ENCODE peak calls at places on chromosomes 13 and 19, in seven cellular contexts. One of them, this sample, is unnamed.

GRCh38 chr13:30116379-30116778 is 191.0 kb downstream of the KATNAL1 start:
- DNase-seq in IMR-90: no peak
- DNase-seq in mesendoderm: no peak
- DNase-seq in H1: no peak
- DNase-seq in neuronal stem cell: no peak
- DNase-seq in H9: no peak
- DNase-seq in trophoblast cell: no peak
- DNase-seq in this sample: no peak

GRCh38 chr19:29379257-29379986 is 146.4 kb upstream of the VSTM2B start:
- DNase-seq in mesendoderm: no peak
- DNase-seq in neuronal stem cell: no peak
- DNase-seq in IMR-90: no peak
- DNase-seq in H1: peak; percentile 26
- DNase-seq in H9: peak; percentile 15
- DNase-seq in trophoblast cell: no peak
- DNase-seq in this sample: no peak

GRCh38 chr13:43981091-43981490 is 101.4 kb downstream of the LACC1 start:
- DNase-seq in mesendoderm: peak; percentile 76
- DNase-seq in H9: peak; percentile 75
- DNase-seq in H1: peak; percentile 72
- DNase-seq in trophoblast cell: peak; percentile 25
- DNase-seq in neuronal stem cell: no peak
- DNase-seq in IMR-90: no peak
- DNase-seq in this sample: no peak

GRCh38 chr13:112768795-112769411 is 79.1 kb downstream of the ATP11A start:
- DNase-seq in trophoblast cell: no peak
- DNase-seq in neuronal stem cell: no peak
- DNase-seq in H1: no peak
- DNase-seq in IMR-90: no peak
- DNase-seq in mesendoderm: no peak
- DNase-seq in H9: peak; percentile 31
- DNase-seq in this sample: no peak

GRCh38 chr13:33264620-33264978 is 21.0 kb downstream of the STARD13 start:
- DNase-seq in trophoblast cell: no peak
- DNase-seq in neuronal stem cell: no peak
- DNase-seq in mesendoderm: no peak
- DNase-seq in H9: no peak
- DNase-seq in H1: no peak
- DNase-seq in IMR-90: no peak
- DNase-seq in this sample: no peak

GRCh38 chr19:48835734-48836088 is 580 bp downstream of the HSD17B14 start:
- DNase-seq in mesendoderm: peak; percentile 97
- DNase-seq in H9: peak; percentile 95
- DNase-seq in neuronal stem cell: peak; percentile 90
- DNase-seq in H1: peak; percentile 97
- DNase-seq in trophoblast cell: peak; percentile 93
- DNase-seq in IMR-90: peak; percentile 71
- DNase-seq in this sample: peak; percentile 91

GRCh38 chr13:100773429-100773828 is 98.8 kb upstream of the TMTC4 start:
- DNase-seq in H1: no peak
- DNase-seq in H9: no peak
- DNase-seq in IMR-90: no peak
- DNase-seq in neuronal stem cell: no peak
- DNase-seq in mesendoderm: no peak
- DNase-seq in trophoblast cell: no peak
- DNase-seq in this sample: no peak

GRCh38 chr19:34676697-34677385 is at the start of gene SCGB2B2:
- DNase-seq in neuronal stem cell: no peak
- DNase-seq in IMR-90: no peak
- DNase-seq in H1: no peak
- DNase-seq in mesendoderm: no peak
- DNase-seq in H9: peak; percentile 67
- DNase-seq in trophoblast cell: no peak
- DNase-seq in this sample: no peak

GRCh38 chr19:17671906-17672305 is 16.2 kb downstream of the UNC13A start:
- DNase-seq in H1: peak; percentile 62
- DNase-seq in IMR-90: peak; percentile 37
- DNase-seq in mesendoderm: peak; percentile 87
- DNase-seq in neuronal stem cell: no peak
- DNase-seq in H9: peak; percentile 71
- DNase-seq in trophoblast cell: peak; percentile 76
- DNase-seq in this sample: peak; percentile 62

GRCh38 chr19:35767288-35768081 is 7.9 kb upstream of the ARHGAP33 start:
- DNase-seq in neuronal stem cell: no peak
- DNase-seq in trophoblast cell: no peak
- DNase-seq in H1: peak; percentile 89
- DNase-seq in H9: peak; percentile 96
- DNase-seq in IMR-90: no peak
- DNase-seq in mesendoderm: peak; percentile 92
- DNase-seq in this sample: no peak

GRCh38 chr19:13790354-13790753 is 4.9 kb upstream of the ZSWIM4 start:
- DNase-seq in neuronal stem cell: no peak
- DNase-seq in mesendoderm: no peak
- DNase-seq in H9: no peak
- DNase-seq in trophoblast cell: peak; percentile 94
- DNase-seq in IMR-90: no peak
- DNase-seq in H1: no peak
- DNase-seq in this sample: no peak

GRCh38 chr13:27622102-27622820 is 569 bp downstream of the POLR1D start:
- DNase-seq in neuronal stem cell: no peak
- DNase-seq in trophoblast cell: no peak
- DNase-seq in IMR-90: peak; percentile 13
- DNase-seq in mesendoderm: no peak
- DNase-seq in H9: no peak
- DNase-seq in H1: no peak
- DNase-seq in this sample: peak; percentile 60

GRCh38 chr13:32427852-32428580 is at the start of gene N4BP2L1:
- DNase-seq in trophoblast cell: peak; percentile 28
- DNase-seq in neuronal stem cell: no peak
- DNase-seq in IMR-90: no peak
- DNase-seq in H1: peak; percentile 76
- DNase-seq in mesendoderm: peak; percentile 55
- DNase-seq in H9: peak; percentile 69
- DNase-seq in this sample: peak; percentile 28

GRCh38 chr13:46131705-46132104 is 26.9 kb upstream of the CPB2 start:
- DNase-seq in neuronal stem cell: no peak
- DNase-seq in H9: no peak
- DNase-seq in IMR-90: no peak
- DNase-seq in mesendoderm: no peak
- DNase-seq in H1: no peak
- DNase-seq in trophoblast cell: no peak
- DNase-seq in this sample: no peak

GRCh38 chr13:91554101-91554500 is 155.7 kb downstream of the GPC5 start:
- DNase-seq in H9: no peak
- DNase-seq in neuronal stem cell: no peak
- DNase-seq in H1: no peak
- DNase-seq in mesendoderm: no peak
- DNase-seq in trophoblast cell: no peak
- DNase-seq in IMR-90: no peak
- DNase-seq in this sample: no peak

GRCh38 chr13:46184277-46184699 is 2.3 kb upstream of the LCP1 start:
- DNase-seq in mesendoderm: peak; percentile 60
- DNase-seq in H1: peak; percentile 75
- DNase-seq in IMR-90: no peak
- DNase-seq in H9: peak; percentile 66
- DNase-seq in trophoblast cell: no peak
- DNase-seq in neuronal stem cell: no peak
- DNase-seq in this sample: no peak

GRCh38 chr19:18904334-18905057 is 8.5 kb upstream of the CERS1 start:
- DNase-seq in mesendoderm: no peak
- DNase-seq in neuronal stem cell: no peak
- DNase-seq in IMR-90: no peak
- DNase-seq in trophoblast cell: no peak
- DNase-seq in H1: no peak
- DNase-seq in H9: no peak
- DNase-seq in this sample: no peak

GRCh38 chr13:55440465-55441085 is 1700.1 kb upstream of the PRR20A start:
- DNase-seq in mesendoderm: no peak
- DNase-seq in trophoblast cell: no peak
- DNase-seq in H9: no peak
- DNase-seq in H1: no peak
- DNase-seq in IMR-90: no peak
- DNase-seq in neuronal stem cell: no peak
- DNase-seq in this sample: no peak

GRCh38 chr19:46631481-46631880 is 4.5 kb downstream of the GNG8 start:
- DNase-seq in H1: no peak
- DNase-seq in trophoblast cell: no peak
- DNase-seq in IMR-90: peak; percentile 61
- DNase-seq in mesendoderm: no peak
- DNase-seq in H9: no peak
- DNase-seq in neuronal stem cell: no peak
- DNase-seq in this sample: peak; percentile 51

GRCh38 chr13:21986602-21987001 is 315.7 kb downstream of the FGF9 start:
- DNase-seq in trophoblast cell: no peak
- DNase-seq in IMR-90: peak; percentile 23
- DNase-seq in neuronal stem cell: no peak
- DNase-seq in mesendoderm: no peak
- DNase-seq in H9: no peak
- DNase-seq in H1: no peak
- DNase-seq in this sample: peak; percentile 43

GRCh38 chr13:43924549-43925245 is 45.0 kb downstream of the LACC1 start:
- DNase-seq in H1: no peak
- DNase-seq in neuronal stem cell: no peak
- DNase-seq in trophoblast cell: no peak
- DNase-seq in H9: no peak
- DNase-seq in IMR-90: no peak
- DNase-seq in mesendoderm: no peak
- DNase-seq in this sample: no peak

GRCh38 chr13:114047358-114047881 is 73.5 kb upstream of the C13orf46 start:
- DNase-seq in IMR-90: peak; percentile 43
- DNase-seq in neuronal stem cell: no peak
- DNase-seq in mesendoderm: no peak
- DNase-seq in H9: no peak
- DNase-seq in trophoblast cell: no peak
- DNase-seq in H1: no peak
- DNase-seq in this sample: peak; percentile 63

GRCh38 chr13:27808866-27809546 is 16.7 kb downstream of the GSX1 start:
- DNase-seq in neuronal stem cell: no peak
- DNase-seq in trophoblast cell: no peak
- DNase-seq in H9: no peak
- DNase-seq in mesendoderm: no peak
- DNase-seq in IMR-90: no peak
- DNase-seq in H1: no peak
- DNase-seq in this sample: no peak

GRCh38 chr13:109778102-109778542 is 8.3 kb downstream of the IRS2 start:
- DNase-seq in neuronal stem cell: no peak
- DNase-seq in mesendoderm: peak; percentile 29
- DNase-seq in H1: no peak
- DNase-seq in IMR-90: peak; percentile 39
- DNase-seq in H9: no peak
- DNase-seq in trophoblast cell: no peak
- DNase-seq in this sample: peak; percentile 54
- H3K9ac ChIP-seq in neuronal stem cell: no peak overlapping the region
- H3K9ac ChIP-seq in mesendoderm: no peak overlapping the region
- H3K9ac ChIP-seq in H1: no peak overlapping the region
- H3K9ac ChIP-seq in IMR-90: no peak overlapping the region
- H3K9ac ChIP-seq in H9: no peak overlapping the region
- H3K9ac ChIP-seq in trophoblast cell: no peak overlapping the region
- H3K9ac ChIP-seq in this sample: no peak overlapping the region

GRCh38 chr13:86591862-86592261 is 792.6 kb upstream of the SLITRK6 start:
- DNase-seq in H1: no peak
- DNase-seq in neuronal stem cell: no peak
- DNase-seq in IMR-90: peak; percentile 17
- DNase-seq in mesendoderm: no peak
- DNase-seq in H9: no peak
- DNase-seq in trophoblast cell: no peak
- DNase-seq in this sample: peak; percentile 15
- H2AK5ac ChIP-seq in H1: no peak overlapping the region
- H2AK5ac ChIP-seq in neuronal stem cell: no peak overlapping the region
- H2AK5ac ChIP-seq in IMR-90: no peak overlapping the region
- H2AK5ac ChIP-seq in mesendoderm: no peak overlapping the region
- H2AK5ac ChIP-seq in H9: no peak overlapping the region
- H2AK5ac ChIP-seq in trophoblast cell: no peak overlapping the region
- H2AK5ac ChIP-seq in this sample: no peak overlapping the region

GRCh38 chr13:94596575-94596971 is 621 bp upstream of the TGDS start:
- DNase-seq in H1: no peak
- DNase-seq in neuronal stem cell: no peak
- DNase-seq in trophoblast cell: no peak
- DNase-seq in mesendoderm: no peak
- DNase-seq in IMR-90: no peak
- DNase-seq in H9: no peak
- DNase-seq in this sample: no peak
- H3K9ac ChIP-seq in H1: no peak overlapping the region
- H3K9ac ChIP-seq in neuronal stem cell: no peak overlapping the region
- H3K9ac ChIP-seq in trophoblast cell: no peak overlapping the region
- H3K9ac ChIP-seq in mesendoderm: peak overlapping the region; percentile 40
- H3K9ac ChIP-seq in IMR-90: no peak overlapping the region
- H3K9ac ChIP-seq in H9: no peak overlapping the region
- H3K9ac ChIP-seq in this sample: peak overlapping the region; percentile 98

GRCh38 chr19:44757057-44757734 is 8.7 kb downstream of the BCL3 start:
- DNase-seq in IMR-90: peak; percentile 73
- DNase-seq in mesendoderm: no peak
- DNase-seq in neuronal stem cell: no peak
- DNase-seq in trophoblast cell: peak; percentile 84
- DNase-seq in H9: no peak
- DNase-seq in H1: peak; percentile 66
- DNase-seq in this sample: peak; percentile 85

GRCh38 chr19:44762033-44762432 is 13.5 kb downstream of the BCL3 start:
- DNase-seq in H1: no peak
- DNase-seq in trophoblast cell: no peak
- DNase-seq in IMR-90: no peak
- DNase-seq in mesendoderm: no peak
- DNase-seq in H9: no peak
- DNase-seq in neuronal stem cell: no peak
- DNase-seq in this sample: no peak

GRCh38 chr19:44757735-44758505 is 9.4 kb downstream of the BCL3 start:
- DNase-seq in IMR-90: peak; percentile 63
- DNase-seq in H1: peak; percentile 77
- DNase-seq in H9: peak; percentile 74
- DNase-seq in trophoblast cell: peak; percentile 73
- DNase-seq in neuronal stem cell: peak; percentile 71
- DNase-seq in mesendoderm: peak; percentile 77
- DNase-seq in this sample: peak; percentile 88

GRCh38 chr19:44758596-44758995 is 10.1 kb downstream of the BCL3 start:
- DNase-seq in neuronal stem cell: no peak
- DNase-seq in H1: peak; percentile 78
- DNase-seq in H9: peak; percentile 89
- DNase-seq in IMR-90: no peak
- DNase-seq in trophoblast cell: peak; percentile 66
- DNase-seq in mesendoderm: peak; percentile 78
- DNase-seq in this sample: peak; percentile 51

DNA sequence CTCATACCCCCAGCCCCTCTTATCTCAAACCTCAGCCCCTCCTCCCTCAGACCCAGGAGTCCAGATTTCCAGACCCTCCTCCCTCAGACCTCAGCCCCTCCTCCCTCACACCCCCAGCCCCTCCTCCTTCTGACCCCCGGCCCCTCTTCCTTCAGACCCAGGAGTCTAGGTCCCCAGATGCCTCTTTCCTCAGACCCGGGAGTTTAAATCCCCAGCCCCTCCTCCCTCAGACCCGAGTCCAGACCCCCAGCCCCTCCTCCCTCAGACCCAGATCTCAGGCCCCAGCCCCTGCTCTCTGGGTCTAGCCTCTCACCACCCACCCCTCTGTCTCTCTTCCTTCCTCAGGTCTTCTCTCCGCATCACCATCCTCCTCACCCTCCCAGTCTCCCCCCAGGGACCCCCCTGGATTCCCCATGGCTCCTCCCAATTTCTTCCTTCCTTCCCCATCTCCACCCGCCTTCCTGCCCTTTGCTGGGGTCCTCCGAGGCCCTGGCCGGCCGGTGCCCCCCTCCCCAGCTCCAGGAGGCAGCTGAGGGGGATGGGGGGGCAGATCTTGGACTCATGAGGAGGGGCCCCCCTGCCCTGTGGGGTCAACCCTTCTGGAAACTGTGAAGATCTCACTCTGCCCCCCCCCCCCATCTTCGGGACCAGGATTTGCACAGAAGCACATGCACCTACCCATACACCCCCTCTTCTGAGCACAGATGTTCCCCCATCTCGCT is 10.7 kb downstream of the BCL3 start:
- DNase-seq in trophoblast cell: no peak
- DNase-seq in neuronal stem cell: no peak
- DNase-seq in mesendoderm: no peak
- DNase-seq in H1: no peak
- DNase-seq in IMR-90: no peak
- DNase-seq in H9: no peak
- DNase-seq in this sample: no peak
- H2AK5ac ChIP-seq in trophoblast cell: no peak overlapping the region
- H2AK5ac ChIP-seq in neuronal stem cell: peak overlapping the region; percentile 19
- H2AK5ac ChIP-seq in mesendoderm: no peak overlapping the region
- H2AK5ac ChIP-seq in H1: no peak overlapping the region
- H2AK5ac ChIP-seq in IMR-90: no peak overlapping the region
- H2AK5ac ChIP-seq in H9: no peak overlapping the region
- H2AK5ac ChIP-seq in this sample: no peak overlapping the region